ENCODE peak calls at places on chromosome 2, in four cellular contexts. L is HepG2, U is WTC11, T is K562. K is an unnamed sample.

GRCh38 chr2:33577084-33577483 is 22.0 kb downstream of the FAM98A start:
- DNase-seq in L (no peak), T (no peak), U (no peak), K (no peak)

GRCh38 chr2:217430916-217431576 is 571.2 kb upstream of the TNP1 start:
- DNase-seq in U (no peak), L (no peak), T (no peak), K (no peak)

GRCh38 chr2:100257939-100258338 is 64.4 kb downstream of the LONRF2 start:
- DNase-seq in L (no peak), U (no peak), T (no peak), K (no peak)

GRCh38 chr2:68643011-68643873 is at the start of gene PROKR1:
- DNase-seq in L (no peak), T (peak), U (peak), K (peak)

GRCh38 chr2:25499157-25499556 is 157.4 kb upstream of the DNMT3A start:
- DNase-seq in T (no peak), U (no peak), L (no peak), K (no peak)

GRCh38 chr2:143355814-143356213 is 226.6 kb downstream of the ARHGAP15 start:
- DNase-seq in U (no peak), L (no peak), T (no peak), K (no peak)

GRCh38 chr2:143891879-143892308 is 628.0 kb downstream of the ZEB2 start:
- DNase-seq in U (peak), T (no peak), L (no peak), K (no peak)

GRCh38 chr2:55923091-55923977 is at the start of gene EFEMP1:
- DNase-seq in T (no peak), U (peak), L (no peak), K (peak)

GRCh38 chr2:147348886-147349285 is 495.9 kb upstream of the ACVR2A start:
- DNase-seq in U (no peak), T (no peak), L (no peak), K (no peak)

GRCh38 chr2:67054725-67055124 is 342.4 kb upstream of the ETAA1 start:
- DNase-seq in T (no peak), L (no peak), U (no peak), K (no peak)

GRCh38 chr2:134944975-134945374 is 26.4 kb downstream of the CCNT2 start:
- DNase-seq in T (no peak), L (no peak), U (no peak), K (no peak)

GRCh38 chr2:222903234-222904220 is 42.7 kb downstream of the ACSL3 start:
- DNase-seq in U (no peak), L (peak), T (peak), K (peak)

GRCh38 chr2:127950264-127950663 is 64.5 kb upstream of the AMMECR1L start:
- DNase-seq in U (no peak), L (no peak), T (no peak), K (no peak)

GRCh38 chr2:55115795-55116597 is 65.7 kb upstream of the RTN4 start:
- DNase-seq in T (peak), L (no peak), U (no peak), K (no peak)

GRCh38 chr2:161414385-161415040 is 1.6 kb upstream of the TBR1 start:
- DNase-seq in T (peak), L (peak), U (peak), K (peak)

GRCh38 chr2:101500175-101500574 is 25.3 kb upstream of the RFX8 start:
- DNase-seq in L (no peak), U (no peak), T (no peak), K (no peak)

GRCh38 chr2:71901466-71901865 is 246.2 kb downstream of the CYP26B1 start:
- DNase-seq in T (no peak), L (no peak), U (no peak), K (no peak)

GRCh38 chr2:111659361-111660281 is 224.4 kb downstream of the ANAPC1 start:
- DNase-seq in T (no peak), L (peak), U (peak), K (peak)

GRCh38 chr2:99624682-99625081 is 134.9 kb upstream of the REV1 start:
- DNase-seq in L (no peak), U (no peak), T (no peak), K (no peak)

GRCh38 chr2:222448806-222449205 is 24.5 kb downstream of the SGPP2 start:
- DNase-seq in T (no peak), U (no peak), L (no peak), K (no peak)

GRCh38 chr2:162888641-162889040 is 50.1 kb upstream of the KCNH7 start:
- DNase-seq in T (no peak), L (no peak), U (no peak), K (no peak)

GRCh38 chr2:27485496-27485895 is 4.0 kb downstream of the IFT172 start:
- DNase-seq in U (no peak), T (no peak), L (no peak), K (no peak)

GRCh38 chr2:150513647-150514046 is 26.2 kb upstream of the RND3 start:
- DNase-seq in U (no peak), T (no peak), L (no peak), K (no peak)

GRCh38 chr2:126802774-126803421 is 95.8 kb upstream of the TEX51 start:
- DNase-seq in U (no peak), L (no peak), T (no peak), K (no peak)

GRCh38 chr2:197851451-197851850 is 47.1 kb downstream of the PLCL1 start:
- DNase-seq in T (peak), U (peak), L (peak), K (no peak)

GRCh38 chr2:29662841-29663240 is 258.5 kb downstream of the ALK start:
- DNase-seq in T (no peak), L (no peak), U (no peak), K (peak)

GRCh38 chr2:142044168-142044567 is 86.6 kb downstream of the LRP1B start:
- DNase-seq in T (no peak), L (no peak), U (no peak), K (no peak)

GRCh38 chr2:9952856-9953503 is 1.5 kb downstream of the GRHL1 start:
- DNase-seq in T (no peak), L (no peak), U (no peak), K (no peak)
- TF ChIP-seq HMGXB4 in T (no peak), L (no peak), U (no peak), K (no peak)

DNA sequence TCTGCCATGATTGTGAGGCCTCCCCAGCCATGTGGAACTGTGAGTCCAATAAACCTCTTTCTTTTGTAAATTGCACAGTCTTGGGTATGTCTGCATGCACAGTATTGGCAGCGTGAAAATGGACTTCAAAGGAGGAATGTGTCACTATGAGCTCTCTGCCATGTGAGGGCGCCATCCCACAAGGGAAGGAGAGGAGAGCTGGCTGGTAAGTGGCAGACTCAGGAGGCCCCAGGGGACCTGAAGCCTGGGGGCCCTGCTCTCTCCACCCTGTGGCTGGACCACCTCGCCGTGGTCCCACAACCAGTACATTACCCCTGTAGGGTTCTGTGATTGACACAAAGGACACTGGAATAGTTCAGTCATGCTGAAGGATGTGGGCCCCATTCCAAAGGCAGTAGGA is 122.1 kb downstream of the RPIA start:
- DNase-seq in U (peak), L (no peak), T (no peak), K (no peak)
- TF ChIP-seq JUN in U (no peak), L (no peak), T (no peak), K (no peak)

DNA sequence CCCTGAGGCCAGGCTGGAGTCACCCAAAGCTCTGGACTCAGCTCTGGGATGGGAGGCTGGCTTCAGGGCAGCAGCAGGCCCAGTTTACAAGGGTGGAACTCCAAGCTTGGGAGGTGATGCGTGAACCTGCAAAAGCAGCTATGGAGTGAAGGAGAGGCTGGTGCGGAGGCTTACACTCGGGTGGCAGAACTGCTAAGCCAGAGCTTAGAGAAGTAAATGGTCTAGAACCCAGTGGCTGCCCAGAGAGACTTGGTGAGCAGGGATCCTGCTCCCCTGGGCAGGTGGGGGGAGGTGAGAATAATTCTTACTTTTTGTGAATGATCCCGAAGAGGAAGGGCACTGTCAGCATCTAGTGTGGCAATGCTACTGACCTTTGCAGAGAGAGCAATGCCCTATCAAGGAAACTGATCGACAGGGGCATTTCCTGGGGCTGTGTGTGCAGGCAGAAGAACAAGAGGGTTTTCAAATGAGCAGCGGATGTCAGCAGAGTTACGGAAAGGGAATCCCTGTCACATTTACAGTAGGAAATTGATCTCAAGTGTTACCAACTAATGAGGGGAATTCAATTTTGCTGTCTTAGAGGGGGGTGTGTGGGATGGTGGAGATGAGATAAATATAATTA is 80.4 kb downstream of the TGFA start:
- DNase-seq in U (no peak), L (no peak), T (no peak), K (no peak)
- TF ChIP-seq HMGXB4 in U (no peak), L (no peak), T (no peak), K (no peak)

DNA sequence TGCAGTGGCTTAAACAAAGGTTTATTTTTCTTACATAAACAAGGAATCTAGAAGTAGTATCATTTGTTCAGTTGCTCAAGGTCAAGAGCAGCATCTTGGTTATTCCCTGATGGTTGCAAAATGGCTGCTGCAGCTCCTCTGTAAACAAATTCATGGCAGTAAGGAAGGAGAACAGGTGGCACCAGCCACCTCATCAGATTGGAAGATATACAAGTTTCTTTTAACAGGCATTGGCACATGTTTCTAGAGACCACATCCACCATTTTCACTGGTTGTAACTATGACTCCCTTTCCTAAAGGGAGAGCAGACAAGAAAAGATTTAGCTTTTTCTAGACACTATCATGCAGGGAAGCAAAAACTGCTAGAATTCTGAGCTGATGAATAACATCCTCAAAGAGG is 46.3 kb downstream of the PKDCC start:
- DNase-seq in T (no peak), U (no peak), L (no peak), K (no peak)
- TF ChIP-seq JUN in T (no peak), U (no peak), L (no peak), K (no peak)

DNA sequence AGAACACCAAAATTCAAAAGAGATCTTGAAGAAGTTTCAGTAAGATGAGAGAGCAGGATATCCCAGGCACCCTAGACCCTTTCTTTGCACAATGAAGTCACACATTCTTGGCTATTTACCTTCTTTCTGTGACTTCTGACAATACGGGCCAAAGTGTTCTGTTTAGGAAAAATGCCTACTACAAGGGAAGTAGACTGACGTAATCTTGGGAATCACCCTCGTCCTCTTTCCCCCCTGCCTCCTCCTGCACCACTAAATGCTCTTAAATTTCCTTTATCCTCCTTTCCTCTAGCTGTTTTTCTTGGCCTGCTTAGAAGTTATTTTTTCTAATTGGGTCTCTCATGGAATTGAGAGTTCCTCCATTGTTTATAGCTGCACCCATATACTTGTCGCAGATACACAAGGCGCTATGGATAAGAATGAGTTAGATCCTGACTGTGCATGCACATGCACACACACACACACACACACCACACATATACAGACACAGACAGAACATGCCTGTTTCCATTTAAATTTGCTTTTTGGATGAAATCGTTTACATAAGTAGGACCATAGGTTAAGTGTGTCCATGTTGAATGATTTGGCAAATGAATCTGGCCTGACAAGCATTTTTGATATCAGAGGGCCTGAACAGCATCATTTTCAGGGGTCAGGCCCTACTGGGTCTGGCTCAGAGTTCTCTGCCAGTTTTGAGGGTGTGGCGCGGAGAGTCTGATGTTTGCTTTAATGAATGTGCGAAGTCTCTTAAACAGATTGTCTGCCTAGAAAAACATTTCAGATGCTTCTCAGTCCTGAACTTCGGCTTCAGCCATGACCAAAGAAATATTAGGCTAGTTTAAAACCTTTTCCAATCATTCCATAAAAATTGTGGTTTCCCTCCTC is 131.9 kb upstream of the NT5C1B start:
- DNase-seq in U (no peak), T (no peak), L (no peak), K (no peak)
- TF ChIP-seq HMGXB4 in U (no peak), T (no peak), L (no peak), K (no peak)

DNA sequence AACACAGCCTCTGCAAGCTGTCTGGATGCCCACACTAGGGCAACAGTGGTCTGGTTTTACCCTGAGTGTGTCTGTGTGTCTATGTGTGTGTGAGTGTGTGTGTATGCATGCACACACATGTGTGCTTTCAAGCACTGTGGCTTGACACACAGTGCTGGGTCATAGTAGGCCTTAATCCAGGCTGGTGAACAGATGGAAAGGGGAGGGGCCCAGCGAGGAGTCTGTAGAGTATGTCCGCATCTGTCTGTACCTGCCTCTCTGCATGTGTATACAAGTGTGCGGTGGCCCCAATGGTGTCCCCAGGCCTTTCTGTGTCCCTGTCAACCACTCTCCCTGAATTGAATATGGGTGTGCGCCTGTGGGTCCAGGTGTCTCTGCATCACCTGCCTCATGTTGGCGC is 9.3 kb upstream of the KCNIP3 start:
- DNase-seq in U (no peak), L (no peak), T (no peak), K (no peak)
- TF ChIP-seq JUN in U (no peak), L (no peak), T (no peak), K (no peak)

DNA sequence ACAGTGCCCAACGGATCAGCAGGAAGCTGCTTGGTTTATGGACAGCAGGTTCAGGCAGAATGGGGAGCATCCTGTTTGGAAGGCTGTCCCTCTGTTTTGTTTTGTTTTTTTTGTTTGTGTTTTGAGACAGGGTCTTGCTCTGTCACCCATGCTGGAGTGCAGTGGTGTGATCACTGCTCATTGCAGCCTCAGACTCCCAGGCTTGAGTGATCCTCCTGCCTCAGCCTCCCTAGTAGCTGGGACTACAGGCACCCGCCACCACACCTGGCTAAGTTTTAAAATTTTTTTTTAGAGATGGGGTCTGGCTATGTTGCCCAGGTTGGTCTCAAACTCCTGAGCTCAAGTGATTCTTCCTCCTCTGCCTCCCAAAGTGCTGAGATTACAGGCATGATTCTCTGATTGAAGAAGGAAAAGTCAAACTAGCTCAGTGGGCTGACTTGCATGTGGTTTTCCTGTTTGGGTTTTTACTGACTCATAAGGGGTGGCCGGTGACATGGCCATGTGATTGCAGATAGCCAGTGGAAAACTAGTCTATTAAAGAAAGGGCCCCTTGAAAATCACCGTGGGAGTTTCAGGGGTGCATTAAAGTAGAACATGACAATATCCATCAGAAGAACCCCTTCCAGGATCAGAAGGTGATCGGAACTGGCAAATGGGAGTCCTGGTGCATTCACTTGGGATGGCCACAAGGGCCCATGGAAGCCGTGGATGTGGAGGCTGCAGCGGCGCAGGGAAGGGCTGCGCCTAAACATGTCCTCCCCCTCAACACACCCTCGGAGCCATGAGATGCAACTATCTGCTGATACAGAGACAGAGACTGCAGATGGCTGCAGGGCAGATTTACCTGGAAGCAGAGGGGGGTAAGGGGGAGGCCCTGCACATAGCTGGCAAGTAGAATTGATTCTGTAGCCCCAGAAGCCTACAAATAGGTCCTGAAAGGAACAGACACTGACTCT is 26.5 kb downstream of the AQP12B start:
- DNase-seq in L (no peak), T (peak), U (no peak), K (no peak)
- TF ChIP-seq HMGXB4 in L (no peak), T (no peak), U (no peak), K (no peak)

GRCh38 chr2:206084870-206085741 is 868 bp downstream of the INO80D start:
- DNase-seq in T (peak), L (no peak), U (peak), K (peak)
- TF ChIP-seq JUN in T (no peak), L (no peak), U (no peak), K (no peak)

DNA sequence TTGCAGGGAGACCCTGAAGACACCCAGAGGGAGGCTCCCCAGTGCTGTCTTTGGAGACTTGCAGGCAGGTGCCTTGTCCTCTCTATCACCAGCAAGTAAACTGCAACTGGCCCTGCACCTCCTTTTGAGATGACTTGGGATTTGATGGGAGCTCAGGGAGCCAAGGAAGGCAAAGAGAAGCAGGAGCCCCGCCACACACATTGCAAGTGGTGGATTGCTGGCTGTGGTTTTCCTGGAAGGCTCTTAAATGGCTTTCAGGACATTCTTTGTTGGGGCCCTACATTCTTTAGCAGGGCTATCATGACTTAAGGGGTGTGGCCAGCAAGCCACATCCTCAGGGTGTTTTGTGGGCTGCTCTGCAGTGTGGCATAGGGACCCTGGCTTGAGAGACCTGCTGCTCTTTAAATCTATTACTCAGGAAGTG is 39.9 kb upstream of the CDC42EP3 start:
- DNase-seq in L (no peak), T (no peak), U (peak), K (peak)
- TF ChIP-seq HMGXB4 in L (no peak), T (no peak), U (no peak), K (no peak)

GRCh38 chr2:160126756-160127155 is 64.3 kb upstream of the PLA2R1 start:
- DNase-seq in U (no peak), T (no peak), L (no peak), K (no peak)

GRCh38 chr2:160126315-160126714 is 63.9 kb upstream of the PLA2R1 start:
- DNase-seq in T (no peak), L (no peak), U (no peak), K (no peak)

GRCh38 chr2:160125366-160125765 is 63.0 kb upstream of the PLA2R1 start:
- DNase-seq in U (no peak), T (no peak), L (no peak), K (no peak)

DNA sequence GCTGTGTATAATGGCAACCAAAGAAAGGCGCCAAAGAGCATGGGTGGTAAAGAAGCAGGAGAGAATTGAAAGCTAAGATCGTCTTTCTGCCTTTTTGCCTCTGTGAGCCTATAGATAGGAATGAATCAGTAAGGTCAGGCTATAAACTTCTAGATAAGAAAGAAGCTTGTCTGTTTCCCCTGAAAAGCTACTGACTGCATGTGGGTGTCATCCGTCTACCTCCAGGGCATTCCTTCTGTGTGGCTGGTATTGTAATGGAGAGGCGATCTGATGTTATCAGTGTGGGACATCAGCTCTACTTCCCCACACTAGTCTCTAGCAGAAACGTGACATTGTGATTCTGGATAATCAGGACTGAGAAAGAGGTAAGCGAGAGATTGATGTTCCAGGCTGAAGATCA is 63.4 kb upstream of the PLA2R1 start:
- DNase-seq in T (no peak), U (no peak), L (no peak), K (no peak)
- TF ChIP-seq JUN in T (no peak), U (no peak), L (no peak), K (no peak)

K was measured in A549.